ENCODE peak calls at places on chromosomes 1 and 21, in six cellular contexts. One of them, this sample, is unnamed.

GRCh38 chr1:198657550-198658064 is 18.8 kb downstream of the PTPRC start:
- DNase-seq in fibroblast of pulmonary artery: peak
- DNase-seq in AG04449: peak
- DNase-seq in heart left ventricle: no peak
- DNase-seq in T-helper 2 cell treated with Interferon-gamma antibody and Interleukin-4, amounts not matched to agents 5 μg/mL and 100 μg/mL, for 36 hours: no peak
- DNase-seq in head of caudate nucleus: no peak
- DNase-seq in this sample: no peak

GRCh38 chr1:25754421-25755195 is 45.4 kb upstream of the SELENON start:
- DNase-seq in fibroblast of pulmonary artery: no peak
- DNase-seq in AG04449: no peak
- DNase-seq in heart left ventricle: no peak
- DNase-seq in T-helper 2 cell treated with Interferon-gamma antibody and Interleukin-4, amounts not matched to agents 5 μg/mL and 100 μg/mL, for 36 hours: no peak
- DNase-seq in head of caudate nucleus: no peak
- DNase-seq in this sample: no peak

GRCh38 chr21:32735524-32735923 is 7.7 kb upstream of the SYNJ1 start:
- DNase-seq in fibroblast of pulmonary artery: no peak
- DNase-seq in AG04449: no peak
- DNase-seq in heart left ventricle: no peak
- DNase-seq in T-helper 2 cell treated with Interferon-gamma antibody and Interleukin-4, amounts not matched to agents 5 μg/mL and 100 μg/mL, for 36 hours: no peak
- DNase-seq in head of caudate nucleus: no peak
- DNase-seq in this sample: no peak

GRCh38 chr1:162753998-162754585 is 36.4 kb upstream of the HSD17B7 start:
- DNase-seq in fibroblast of pulmonary artery: no peak
- DNase-seq in AG04449: no peak
- DNase-seq in heart left ventricle: no peak
- DNase-seq in T-helper 2 cell treated with Interferon-gamma antibody and Interleukin-4, amounts not matched to agents 5 μg/mL and 100 μg/mL, for 36 hours: no peak
- DNase-seq in head of caudate nucleus: no peak
- DNase-seq in this sample: no peak

GRCh38 chr1:113654883-113655282 is 104.4 kb downstream of the PHTF1 start:
- DNase-seq in fibroblast of pulmonary artery: no peak
- DNase-seq in AG04449: no peak
- DNase-seq in heart left ventricle: no peak
- DNase-seq in T-helper 2 cell treated with Interferon-gamma antibody and Interleukin-4, amounts not matched to agents 5 μg/mL and 100 μg/mL, for 36 hours: no peak
- DNase-seq in head of caudate nucleus: no peak
- DNase-seq in this sample: no peak

GRCh38 chr1:25927541-25928265 is 21.5 kb upstream of the STMN1 start:
- DNase-seq in fibroblast of pulmonary artery: no peak
- DNase-seq in AG04449: no peak
- DNase-seq in heart left ventricle: no peak
- DNase-seq in T-helper 2 cell treated with Interferon-gamma antibody and Interleukin-4, amounts not matched to agents 5 μg/mL and 100 μg/mL, for 36 hours: no peak
- DNase-seq in head of caudate nucleus: no peak
- DNase-seq in this sample: no peak

GRCh38 chr21:33069994-33070811 is at the start of gene OLIG1:
- DNase-seq in fibroblast of pulmonary artery: peak
- DNase-seq in AG04449: no peak
- DNase-seq in heart left ventricle: peak
- DNase-seq in T-helper 2 cell treated with Interferon-gamma antibody and Interleukin-4, amounts not matched to agents 5 μg/mL and 100 μg/mL, for 36 hours: peak
- DNase-seq in head of caudate nucleus: peak
- DNase-seq in this sample: no peak

GRCh38 chr1:246959944-246960693 is 28.4 kb upstream of the AHCTF1 start:
- DNase-seq in fibroblast of pulmonary artery: peak
- DNase-seq in AG04449: no peak
- DNase-seq in heart left ventricle: no peak
- DNase-seq in T-helper 2 cell treated with Interferon-gamma antibody and Interleukin-4, amounts not matched to agents 5 μg/mL and 100 μg/mL, for 36 hours: no peak
- DNase-seq in head of caudate nucleus: no peak
- DNase-seq in this sample: no peak

GRCh38 chr1:156167536-156167935 is 14.2 kb downstream of the SEMA4A start:
- DNase-seq in fibroblast of pulmonary artery: peak
- DNase-seq in AG04449: no peak
- DNase-seq in heart left ventricle: no peak
- DNase-seq in T-helper 2 cell treated with Interferon-gamma antibody and Interleukin-4, amounts not matched to agents 5 μg/mL and 100 μg/mL, for 36 hours: no peak
- DNase-seq in head of caudate nucleus: no peak
- DNase-seq in this sample: no peak

GRCh38 chr1:225749706-225750105 is 27.9 kb upstream of the SRP9 start:
- DNase-seq in fibroblast of pulmonary artery: no peak
- DNase-seq in AG04449: no peak
- DNase-seq in heart left ventricle: no peak
- DNase-seq in T-helper 2 cell treated with Interferon-gamma antibody and Interleukin-4, amounts not matched to agents 5 μg/mL and 100 μg/mL, for 36 hours: no peak
- DNase-seq in head of caudate nucleus: no peak
- DNase-seq in this sample: no peak

GRCh38 chr1:237186733-237187132 is 144.7 kb downstream of the RYR2 start:
- DNase-seq in fibroblast of pulmonary artery: no peak
- DNase-seq in AG04449: no peak
- DNase-seq in heart left ventricle: no peak
- DNase-seq in T-helper 2 cell treated with Interferon-gamma antibody and Interleukin-4, amounts not matched to agents 5 μg/mL and 100 μg/mL, for 36 hours: no peak
- DNase-seq in head of caudate nucleus: no peak
- DNase-seq in this sample: no peak

GRCh38 chr1:230807551-230808267 is 60.5 kb downstream of the CAPN9 start:
- DNase-seq in fibroblast of pulmonary artery: no peak
- DNase-seq in AG04449: no peak
- DNase-seq in heart left ventricle: no peak
- DNase-seq in T-helper 2 cell treated with Interferon-gamma antibody and Interleukin-4, amounts not matched to agents 5 μg/mL and 100 μg/mL, for 36 hours: no peak
- DNase-seq in head of caudate nucleus: peak
- DNase-seq in this sample: no peak

GRCh38 chr1:211752951-211753486 is 77.5 kb downstream of the LPGAT1 start:
- DNase-seq in fibroblast of pulmonary artery: peak
- DNase-seq in AG04449: no peak
- DNase-seq in heart left ventricle: no peak
- DNase-seq in T-helper 2 cell treated with Interferon-gamma antibody and Interleukin-4, amounts not matched to agents 5 μg/mL and 100 μg/mL, for 36 hours: no peak
- DNase-seq in head of caudate nucleus: no peak
- DNase-seq in this sample: no peak

GRCh38 chr1:147673401-147673800 is 3.1 kb upstream of the ACP6 start:
- DNase-seq in fibroblast of pulmonary artery: peak
- DNase-seq in AG04449: no peak
- DNase-seq in heart left ventricle: no peak
- DNase-seq in T-helper 2 cell treated with Interferon-gamma antibody and Interleukin-4, amounts not matched to agents 5 μg/mL and 100 μg/mL, for 36 hours: no peak
- DNase-seq in head of caudate nucleus: no peak
- DNase-seq in this sample: no peak

GRCh38 chr1:1058088-1058905 is 15.8 kb downstream of the RNF223 start:
- DNase-seq in fibroblast of pulmonary artery: no peak
- DNase-seq in AG04449: no peak
- DNase-seq in heart left ventricle: no peak
- DNase-seq in T-helper 2 cell treated with Interferon-gamma antibody and Interleukin-4, amounts not matched to agents 5 μg/mL and 100 μg/mL, for 36 hours: no peak
- DNase-seq in head of caudate nucleus: no peak
- DNase-seq in this sample: peak

This sample was measured in HepG2.